ENCODE peak calls at places on chromosomes 7 and 10, in eight cellular contexts. One of them, this sample, is unnamed.

GRCh38 chr7:130598056-130598455 is 70.5 kb downstream of the COPG2 start:
- DNase-seq in neural progenitor cell: no peak
- DNase-seq in A673: no peak
- DNase-seq in GM23248: no peak
- DNase-seq in hepatocyte: no peak
- DNase-seq in PC-9: no peak
- DNase-seq in HCT116: no peak
- DNase-seq in MM.1S: no peak
- DNase-seq in this sample: no peak

GRCh38 chr7:23065974-23066373 is 39.6 kb upstream of the KLHL7 start:
- DNase-seq in A673: no peak
- DNase-seq in hepatocyte: no peak
- DNase-seq in PC-9: peak; percentile 51
- DNase-seq in neural progenitor cell: no peak
- DNase-seq in MM.1S: no peak
- DNase-seq in HCT116: no peak
- DNase-seq in GM23248: peak; percentile 77
- DNase-seq in this sample: no peak

GRCh38 chr7:81665236-81665635 is 104.6 kb downstream of the HGF start:
- DNase-seq in neural progenitor cell: no peak
- DNase-seq in PC-9: no peak
- DNase-seq in A673: no peak
- DNase-seq in hepatocyte: no peak
- DNase-seq in MM.1S: no peak
- DNase-seq in GM23248: no peak
- DNase-seq in HCT116: no peak
- DNase-seq in this sample: no peak

GRCh38 chr10:69897417-69897816 is 95.7 kb downstream of the COL13A1 start:
- DNase-seq in HCT116: no peak
- DNase-seq in PC-9: no peak
- DNase-seq in hepatocyte: no peak
- DNase-seq in MM.1S: no peak
- DNase-seq in neural progenitor cell: no peak
- DNase-seq in A673: no peak
- DNase-seq in GM23248: no peak
- DNase-seq in this sample: no peak

GRCh38 chr7:138935438-138936079 is 45.6 kb downstream of the KIAA1549 start:
- DNase-seq in hepatocyte: peak; percentile 73
- DNase-seq in GM23248: peak; percentile 97
- DNase-seq in HCT116: peak; percentile 55
- DNase-seq in PC-9: peak; percentile 85
- DNase-seq in A673: peak; percentile 68
- DNase-seq in neural progenitor cell: peak; percentile 42
- DNase-seq in MM.1S: no peak
- DNase-seq in this sample: no peak

GRCh38 chr7:157358753-157359096 is 21.9 kb downstream of the DNAJB6 start:
- DNase-seq in GM23248: no peak
- DNase-seq in MM.1S: no peak
- DNase-seq in neural progenitor cell: no peak
- DNase-seq in A673: peak; percentile 36
- DNase-seq in PC-9: no peak
- DNase-seq in hepatocyte: no peak
- DNase-seq in HCT116: no peak
- DNase-seq in this sample: no peak

GRCh38 chr7:14449291-14449690 is 453.3 kb downstream of the DGKB start:
- DNase-seq in hepatocyte: no peak
- DNase-seq in neural progenitor cell: no peak
- DNase-seq in GM23248: no peak
- DNase-seq in MM.1S: no peak
- DNase-seq in HCT116: no peak
- DNase-seq in PC-9: no peak
- DNase-seq in A673: no peak
- DNase-seq in this sample: no peak

GRCh38 chr10:86415583-86415982 is 49.0 kb upstream of the GRID1 start:
- DNase-seq in MM.1S: no peak
- DNase-seq in HCT116: no peak
- DNase-seq in GM23248: no peak
- DNase-seq in A673: no peak
- DNase-seq in PC-9: no peak
- DNase-seq in neural progenitor cell: peak; percentile 2
- DNase-seq in hepatocyte: no peak
- DNase-seq in this sample: no peak

GRCh38 chr10:70348228-70348850 is 34.1 kb downstream of the LRRC20 start:
- DNase-seq in neural progenitor cell: peak; percentile 56
- DNase-seq in PC-9: no peak
- DNase-seq in A673: peak; percentile 79
- DNase-seq in HCT116: no peak
- DNase-seq in hepatocyte: peak; percentile 42
- DNase-seq in MM.1S: peak; percentile 26
- DNase-seq in GM23248: peak; percentile 65
- DNase-seq in this sample: peak; percentile 52

GRCh38 chr7:140033036-140033435 is 29.7 kb downstream of the PARP12 start:
- DNase-seq in hepatocyte: no peak
- DNase-seq in neural progenitor cell: no peak
- DNase-seq in MM.1S: no peak
- DNase-seq in GM23248: peak; percentile 51
- DNase-seq in HCT116: no peak
- DNase-seq in A673: no peak
- DNase-seq in PC-9: no peak
- DNase-seq in this sample: no peak

GRCh38 chr7:77837966-77838365 is 39.4 kb downstream of the PHTF2 start:
- DNase-seq in neural progenitor cell: no peak
- DNase-seq in MM.1S: no peak
- DNase-seq in GM23248: no peak
- DNase-seq in hepatocyte: no peak
- DNase-seq in HCT116: no peak
- DNase-seq in A673: no peak
- DNase-seq in PC-9: no peak
- DNase-seq in this sample: no peak

GRCh38 chr7:75796420-75796819 is 17.2 kb downstream of the CCL24 start:
- DNase-seq in MM.1S: no peak
- DNase-seq in A673: no peak
- DNase-seq in neural progenitor cell: no peak
- DNase-seq in HCT116: no peak
- DNase-seq in hepatocyte: no peak
- DNase-seq in PC-9: no peak
- DNase-seq in GM23248: no peak
- DNase-seq in this sample: no peak

GRCh38 chr10:70007116-70007820 is 45.4 kb upstream of the MACROH2A2 start:
- DNase-seq in neural progenitor cell: no peak
- DNase-seq in MM.1S: no peak
- DNase-seq in PC-9: no peak
- DNase-seq in hepatocyte: no peak
- DNase-seq in A673: no peak
- DNase-seq in HCT116: no peak
- DNase-seq in GM23248: no peak
- DNase-seq in this sample: no peak

GRCh38 chr7:45622058-45622457 is 47.9 kb downstream of the ADCY1 start:
- DNase-seq in hepatocyte: no peak
- DNase-seq in A673: no peak
- DNase-seq in neural progenitor cell: no peak
- DNase-seq in MM.1S: no peak
- DNase-seq in GM23248: no peak
- DNase-seq in HCT116: no peak
- DNase-seq in PC-9: no peak
- DNase-seq in this sample: no peak

GRCh38 chr7:3606436-3606835 is 305.4 kb downstream of the SDK1 start:
- DNase-seq in PC-9: no peak
- DNase-seq in GM23248: no peak
- DNase-seq in A673: no peak
- DNase-seq in neural progenitor cell: no peak
- DNase-seq in HCT116: no peak
- DNase-seq in hepatocyte: no peak
- DNase-seq in MM.1S: no peak
- DNase-seq in this sample: no peak

GRCh38 chr7:122312789-122313188 is 8.2 kb upstream of the FEZF1 start:
- DNase-seq in neural progenitor cell: peak; percentile 60
- DNase-seq in A673: no peak
- DNase-seq in HCT116: no peak
- DNase-seq in MM.1S: no peak
- DNase-seq in GM23248: no peak
- DNase-seq in hepatocyte: no peak
- DNase-seq in PC-9: no peak
- DNase-seq in this sample: no peak

GRCh38 chr7:122316467-122317394 is 12.2 kb upstream of the FEZF1 start:
- DNase-seq in A673: peak; percentile 46
- DNase-seq in HCT116: no peak
- DNase-seq in hepatocyte: peak; percentile 34
- DNase-seq in GM23248: no peak
- DNase-seq in MM.1S: no peak
- DNase-seq in neural progenitor cell: peak; percentile 91
- DNase-seq in PC-9: no peak
- DNase-seq in this sample: no peak

GRCh38 chr7:122315507-122316466 is 11.2 kb upstream of the FEZF1 start:
- DNase-seq in hepatocyte: no peak
- DNase-seq in neural progenitor cell: peak; percentile 68
- DNase-seq in MM.1S: no peak
- DNase-seq in GM23248: no peak
- DNase-seq in A673: peak; percentile 26
- DNase-seq in HCT116: no peak
- DNase-seq in PC-9: no peak
- DNase-seq in this sample: no peak

GRCh38 chr7:122311719-122312118 is 7.2 kb upstream of the FEZF1 start:
- DNase-seq in A673: peak; percentile 36
- DNase-seq in HCT116: no peak
- DNase-seq in PC-9: no peak
- DNase-seq in MM.1S: no peak
- DNase-seq in hepatocyte: no peak
- DNase-seq in GM23248: no peak
- DNase-seq in neural progenitor cell: peak; percentile 84
- DNase-seq in this sample: no peak

GRCh38 chr7:122314284-122314683 is 9.7 kb upstream of the FEZF1 start:
- DNase-seq in A673: no peak
- DNase-seq in HCT116: no peak
- DNase-seq in neural progenitor cell: no peak
- DNase-seq in MM.1S: no peak
- DNase-seq in PC-9: no peak
- DNase-seq in GM23248: no peak
- DNase-seq in hepatocyte: no peak
- DNase-seq in this sample: no peak
- TF ChIP-seq EZH2 in A673: no peak
- TF ChIP-seq EZH2 in HCT116: no peak
- TF ChIP-seq EZH2 in neural progenitor cell: no peak
- TF ChIP-seq EZH2 in MM.1S: no peak
- TF ChIP-seq EZH2 in PC-9: no peak
- TF ChIP-seq EZH2 in GM23248: no peak
- TF ChIP-seq EZH2 in hepatocyte: peak; percentile 57
- TF ChIP-seq EZH2 in this sample: no peak

GRCh38 chr10:6217621-6218020 is 14.9 kb downstream of the PFKFB3 start:
- DNase-seq in HCT116: no peak
- DNase-seq in hepatocyte: no peak
- DNase-seq in A673: no peak
- DNase-seq in PC-9: no peak
- DNase-seq in GM23248: no peak
- DNase-seq in neural progenitor cell: no peak
- DNase-seq in MM.1S: no peak
- DNase-seq in this sample: no peak

GRCh38 chr10:6215683-6216484 is 13.2 kb downstream of the PFKFB3 start:
- DNase-seq in neural progenitor cell: no peak
- DNase-seq in hepatocyte: no peak
- DNase-seq in GM23248: no peak
- DNase-seq in HCT116: no peak
- DNase-seq in MM.1S: no peak
- DNase-seq in A673: no peak
- DNase-seq in PC-9: no peak
- DNase-seq in this sample: no peak

GRCh38 chr10:6215241-6215640 is 12.5 kb downstream of the PFKFB3 start:
- DNase-seq in PC-9: no peak
- DNase-seq in neural progenitor cell: no peak
- DNase-seq in MM.1S: no peak
- DNase-seq in HCT116: no peak
- DNase-seq in GM23248: no peak
- DNase-seq in A673: no peak
- DNase-seq in hepatocyte: no peak
- DNase-seq in this sample: no peak

GRCh38 chr10:6218692-6219493 is 16.2 kb downstream of the PFKFB3 start:
- DNase-seq in A673: peak; percentile 99
- DNase-seq in hepatocyte: peak; percentile 48
- DNase-seq in HCT116: no peak
- DNase-seq in GM23248: peak; percentile 92
- DNase-seq in neural progenitor cell: no peak
- DNase-seq in MM.1S: no peak
- DNase-seq in PC-9: no peak
- DNase-seq in this sample: no peak

DNA sequence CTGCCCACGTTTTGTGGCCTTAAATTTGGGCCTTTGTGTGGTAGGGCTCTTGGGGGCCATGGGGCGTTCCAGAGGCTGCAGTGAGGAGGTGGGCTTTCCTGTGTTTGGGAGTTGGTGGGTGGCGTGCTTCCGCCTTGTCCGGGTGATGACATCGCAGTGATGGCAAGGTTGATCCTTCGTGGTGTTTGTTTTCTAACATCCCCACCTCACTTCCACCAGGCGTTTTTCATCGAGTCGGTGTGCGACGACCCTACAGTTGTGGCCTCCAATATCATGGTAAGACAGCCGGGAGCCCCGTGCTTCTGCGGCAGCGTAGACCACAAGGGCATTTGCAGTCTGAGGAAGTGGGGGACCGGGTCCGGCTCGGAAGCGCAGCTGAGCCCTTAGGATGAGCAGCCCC is 14.2 kb downstream of the PFKFB3 start:
- DNase-seq in hepatocyte: no peak
- DNase-seq in HCT116: no peak
- DNase-seq in PC-9: no peak
- DNase-seq in MM.1S: no peak
- DNase-seq in neural progenitor cell: no peak
- DNase-seq in A673: no peak
- DNase-seq in GM23248: no peak
- DNase-seq in this sample: no peak
- H3K36me3 ChIP-seq in hepatocyte: no peaks in the 10 kb centered on the region
- H3K36me3 ChIP-seq in HCT116: peaks cover 31% of the 10 kb centered on the region
- H3K36me3 ChIP-seq in PC-9: no peaks in the 10 kb centered on the region
- H3K36me3 ChIP-seq in MM.1S: no peaks in the 10 kb centered on the region
- H3K36me3 ChIP-seq in neural progenitor cell: peaks cover 11% of the 10 kb centered on the region
- H3K36me3 ChIP-seq in A673: peaks cover 40% of the 10 kb centered on the region
- H3K36me3 ChIP-seq in GM23248: peaks cover 43% of the 10 kb centered on the region
- H3K36me3 ChIP-seq in this sample: peaks cover 96% of the 10 kb centered on the region

GRCh38 chr10:98031440-98031839 is 1.0 kb upstream of the CRTAC1 start:
- DNase-seq in GM23248: no peak
- DNase-seq in PC-9: no peak
- DNase-seq in neural progenitor cell: no peak
- DNase-seq in hepatocyte: no peak
- DNase-seq in HCT116: no peak
- DNase-seq in MM.1S: no peak
- DNase-seq in A673: no peak
- DNase-seq in this sample: no peak
- TF ChIP-seq EZH2 in GM23248: no peak
- TF ChIP-seq EZH2 in PC-9: no peak
- TF ChIP-seq EZH2 in neural progenitor cell: peak; percentile 76
- TF ChIP-seq EZH2 in hepatocyte: peak; percentile 60
- TF ChIP-seq EZH2 in HCT116: no peak
- TF ChIP-seq EZH2 in MM.1S: no peak
- TF ChIP-seq EZH2 in A673: no peak
- TF ChIP-seq EZH2 in this sample: no peak

DNA sequence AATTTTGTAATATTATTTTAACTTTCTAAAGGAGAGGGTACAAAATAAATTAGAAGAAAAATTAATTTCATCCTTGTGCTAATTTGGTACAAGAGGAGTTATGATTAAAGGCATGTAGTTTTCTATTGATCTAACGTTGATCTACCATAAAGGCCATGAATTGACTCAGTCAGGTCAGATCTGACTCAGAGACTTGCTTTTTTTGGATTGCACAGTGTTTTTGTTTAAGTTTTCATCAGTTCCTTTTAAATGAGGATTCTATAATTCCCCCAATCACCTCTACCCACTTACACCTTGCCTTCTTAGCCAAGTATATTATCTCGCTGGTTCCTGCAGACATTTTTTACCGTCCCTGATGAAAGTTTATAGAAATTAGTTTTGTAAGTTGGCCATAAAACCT is 132.4 kb upstream of the PALS2 start:
- DNase-seq in A673: no peak
- DNase-seq in GM23248: no peak
- DNase-seq in HCT116: no peak
- DNase-seq in MM.1S: no peak
- DNase-seq in neural progenitor cell: no peak
- DNase-seq in PC-9: no peak
- DNase-seq in hepatocyte: no peak
- DNase-seq in this sample: no peak
- H3K36me3 ChIP-seq in A673: no peaks in the 10 kb centered on the region
- H3K36me3 ChIP-seq in GM23248: no peaks in the 10 kb centered on the region
- H3K36me3 ChIP-seq in HCT116: no peaks in the 10 kb centered on the region
- H3K36me3 ChIP-seq in MM.1S: no peaks in the 10 kb centered on the region
- H3K36me3 ChIP-seq in neural progenitor cell: no peaks in the 10 kb centered on the region
- H3K36me3 ChIP-seq in PC-9: no peaks in the 10 kb centered on the region
- H3K36me3 ChIP-seq in hepatocyte: no peaks in the 10 kb centered on the region
- H3K36me3 ChIP-seq in this sample: no peaks in the 10 kb centered on the region

This sample was measured in DND-41.